ENCODE peak calls at places on chromosomes 2 and 18, in nine cellular contexts. One of them, this sample, is unnamed.

GRCh38 chr2:143844986-143845385 is 674.9 kb downstream of the ZEB2 start:
- DNase-seq in epithelial cell of esophagus: no peak
- DNase-seq in GM23338: no peak
- DNase-seq in cardiac fibroblast: no peak
- DNase-seq in endodermal cell: no peak
- DNase-seq in heart right ventricle: no peak
- DNase-seq in body of pancreas: no peak
- DNase-seq in psoas muscle: no peak
- DNase-seq in CD4-positive, alpha-beta T cell: no peak
- DNase-seq in this sample: no peak

GRCh38 chr2:149872638-149873037 is 285.1 kb upstream of the MMADHC start:
- DNase-seq in heart right ventricle: no peak
- DNase-seq in GM23338: no peak
- DNase-seq in body of pancreas: no peak
- DNase-seq in endodermal cell: no peak
- DNase-seq in psoas muscle: no peak
- DNase-seq in CD4-positive, alpha-beta T cell: no peak
- DNase-seq in cardiac fibroblast: no peak
- DNase-seq in epithelial cell of esophagus: no peak
- DNase-seq in this sample: no peak

GRCh38 chr2:109279243-109279860 is 150.3 kb downstream of the SH3RF3 start:
- DNase-seq in epithelial cell of esophagus: no peak
- DNase-seq in cardiac fibroblast: peak; percentile 34
- DNase-seq in GM23338: peak; percentile 47
- DNase-seq in CD4-positive, alpha-beta T cell: no peak
- DNase-seq in endodermal cell: peak; percentile 62
- DNase-seq in psoas muscle: no peak
- DNase-seq in body of pancreas: no peak
- DNase-seq in heart right ventricle: no peak
- DNase-seq in this sample: no peak

GRCh38 chr18:54119524-54120019 is 104.9 kb downstream of the MBD2 start:
- DNase-seq in cardiac fibroblast: peak; percentile 83
- DNase-seq in heart right ventricle: no peak
- DNase-seq in endodermal cell: peak; percentile 61
- DNase-seq in CD4-positive, alpha-beta T cell: no peak
- DNase-seq in psoas muscle: no peak
- DNase-seq in GM23338: peak; percentile 88
- DNase-seq in epithelial cell of esophagus: peak; percentile 71
- DNase-seq in body of pancreas: peak; percentile 47
- DNase-seq in this sample: no peak

GRCh38 chr2:120867290-120868231 is 131.9 kb downstream of the GLI2 start:
- DNase-seq in epithelial cell of esophagus: peak; percentile 65
- DNase-seq in CD4-positive, alpha-beta T cell: no peak
- DNase-seq in GM23338: peak; percentile 65
- DNase-seq in body of pancreas: peak; percentile 45
- DNase-seq in endodermal cell: peak; percentile 78
- DNase-seq in cardiac fibroblast: peak; percentile 83
- DNase-seq in heart right ventricle: peak; percentile 75
- DNase-seq in psoas muscle: peak; percentile 86
- DNase-seq in this sample: peak; percentile 57

GRCh38 chr2:47022399-47022798 is 106.8 kb upstream of the MCFD2 start:
- DNase-seq in GM23338: no peak
- DNase-seq in heart right ventricle: no peak
- DNase-seq in CD4-positive, alpha-beta T cell: no peak
- DNase-seq in cardiac fibroblast: no peak
- DNase-seq in psoas muscle: no peak
- DNase-seq in epithelial cell of esophagus: no peak
- DNase-seq in endodermal cell: no peak
- DNase-seq in body of pancreas: no peak
- DNase-seq in this sample: no peak

GRCh38 chr2:233964581-233964980 is 47.4 kb downstream of the TRPM8 start:
- DNase-seq in CD4-positive, alpha-beta T cell: no peak
- DNase-seq in heart right ventricle: no peak
- DNase-seq in endodermal cell: no peak
- DNase-seq in cardiac fibroblast: no peak
- DNase-seq in GM23338: no peak
- DNase-seq in psoas muscle: no peak
- DNase-seq in epithelial cell of esophagus: no peak
- DNase-seq in body of pancreas: no peak
- DNase-seq in this sample: no peak

GRCh38 chr18:37481491-37481890 is 84.1 kb downstream of the CELF4 start:
- DNase-seq in epithelial cell of esophagus: peak; percentile 2
- DNase-seq in endodermal cell: no peak
- DNase-seq in CD4-positive, alpha-beta T cell: no peak
- DNase-seq in GM23338: no peak
- DNase-seq in body of pancreas: no peak
- DNase-seq in heart right ventricle: no peak
- DNase-seq in psoas muscle: no peak
- DNase-seq in cardiac fibroblast: no peak
- DNase-seq in this sample: no peak

GRCh38 chr2:239309398-239310245 is 91.2 kb downstream of the HDAC4 start:
- DNase-seq in heart right ventricle: no peak
- DNase-seq in endodermal cell: peak; percentile 40
- DNase-seq in GM23338: no peak
- DNase-seq in CD4-positive, alpha-beta T cell: no peak
- DNase-seq in psoas muscle: no peak
- DNase-seq in cardiac fibroblast: no peak
- DNase-seq in epithelial cell of esophagus: no peak
- DNase-seq in body of pancreas: no peak
- DNase-seq in this sample: no peak

GRCh38 chr2:131034122-131035051 is 58.9 kb downstream of the FAM168B start:
- DNase-seq in heart right ventricle: no peak
- DNase-seq in body of pancreas: no peak
- DNase-seq in epithelial cell of esophagus: peak; percentile 62
- DNase-seq in cardiac fibroblast: peak; percentile 17
- DNase-seq in GM23338: peak; percentile 72
- DNase-seq in endodermal cell: peak; percentile 82
- DNase-seq in psoas muscle: no peak
- DNase-seq in CD4-positive, alpha-beta T cell: no peak
- DNase-seq in this sample: no peak

GRCh38 chr2:210626849-210627248 is 70.5 kb downstream of the CPS1 start:
- DNase-seq in psoas muscle: no peak
- DNase-seq in epithelial cell of esophagus: peak; percentile 52
- DNase-seq in heart right ventricle: no peak
- DNase-seq in GM23338: no peak
- DNase-seq in body of pancreas: no peak
- DNase-seq in endodermal cell: no peak
- DNase-seq in CD4-positive, alpha-beta T cell: no peak
- DNase-seq in cardiac fibroblast: peak; percentile 42
- DNase-seq in this sample: no peak

GRCh38 chr2:215983581-215984351 is 29.6 kb downstream of the MREG start:
- DNase-seq in heart right ventricle: no peak
- DNase-seq in cardiac fibroblast: no peak
- DNase-seq in GM23338: no peak
- DNase-seq in endodermal cell: no peak
- DNase-seq in body of pancreas: no peak
- DNase-seq in CD4-positive, alpha-beta T cell: no peak
- DNase-seq in epithelial cell of esophagus: peak; percentile 77
- DNase-seq in psoas muscle: no peak
- DNase-seq in this sample: no peak

GRCh38 chr18:12254137-12254819 is at the start of gene CIDEA:
- DNase-seq in psoas muscle: no peak
- DNase-seq in heart right ventricle: no peak
- DNase-seq in endodermal cell: peak; percentile 88
- DNase-seq in cardiac fibroblast: peak; percentile 17
- DNase-seq in GM23338: peak; percentile 80
- DNase-seq in body of pancreas: no peak
- DNase-seq in CD4-positive, alpha-beta T cell: no peak
- DNase-seq in epithelial cell of esophagus: peak; percentile 34
- DNase-seq in this sample: no peak

GRCh38 chr2:176647325-176648155 is 378.3 kb downstream of the MTX2 start:
- DNase-seq in heart right ventricle: no peak
- DNase-seq in body of pancreas: no peak
- DNase-seq in GM23338: no peak
- DNase-seq in epithelial cell of esophagus: no peak
- DNase-seq in psoas muscle: no peak
- DNase-seq in cardiac fibroblast: no peak
- DNase-seq in CD4-positive, alpha-beta T cell: no peak
- DNase-seq in endodermal cell: no peak
- DNase-seq in this sample: no peak

GRCh38 chr2:8306530-8307351 is 375.1 kb upstream of the ID2 start:
- DNase-seq in heart right ventricle: no peak
- DNase-seq in CD4-positive, alpha-beta T cell: no peak
- DNase-seq in psoas muscle: no peak
- DNase-seq in cardiac fibroblast: no peak
- DNase-seq in GM23338: no peak
- DNase-seq in body of pancreas: no peak
- DNase-seq in epithelial cell of esophagus: no peak
- DNase-seq in endodermal cell: peak; percentile 24
- DNase-seq in this sample: no peak

GRCh38 chr18:76619342-76620315 is 124.6 kb upstream of the ZNF516 start:
- DNase-seq in CD4-positive, alpha-beta T cell: no peak
- DNase-seq in cardiac fibroblast: peak; percentile 79
- DNase-seq in heart right ventricle: peak; percentile 54
- DNase-seq in GM23338: peak; percentile 72
- DNase-seq in endodermal cell: peak; percentile 92
- DNase-seq in body of pancreas: peak; percentile 84
- DNase-seq in psoas muscle: peak; percentile 64
- DNase-seq in epithelial cell of esophagus: peak; percentile 95
- DNase-seq in this sample: peak; percentile 70

GRCh38 chr2:196759378-196759706 is 40.1 kb downstream of the GTF3C3 start:
- DNase-seq in cardiac fibroblast: peak; percentile 38
- DNase-seq in body of pancreas: no peak
- DNase-seq in CD4-positive, alpha-beta T cell: no peak
- DNase-seq in heart right ventricle: no peak
- DNase-seq in endodermal cell: no peak
- DNase-seq in epithelial cell of esophagus: no peak
- DNase-seq in psoas muscle: no peak
- DNase-seq in GM23338: no peak
- DNase-seq in this sample: no peak

GRCh38 chr2:232488721-232489300 is 1.2 kb upstream of the ECEL1 start:
- DNase-seq in psoas muscle: no peak
- DNase-seq in heart right ventricle: no peak
- DNase-seq in epithelial cell of esophagus: no peak
- DNase-seq in CD4-positive, alpha-beta T cell: no peak
- DNase-seq in cardiac fibroblast: no peak
- DNase-seq in endodermal cell: no peak
- DNase-seq in body of pancreas: no peak
- DNase-seq in GM23338: no peak
- DNase-seq in this sample: no peak

DNA sequence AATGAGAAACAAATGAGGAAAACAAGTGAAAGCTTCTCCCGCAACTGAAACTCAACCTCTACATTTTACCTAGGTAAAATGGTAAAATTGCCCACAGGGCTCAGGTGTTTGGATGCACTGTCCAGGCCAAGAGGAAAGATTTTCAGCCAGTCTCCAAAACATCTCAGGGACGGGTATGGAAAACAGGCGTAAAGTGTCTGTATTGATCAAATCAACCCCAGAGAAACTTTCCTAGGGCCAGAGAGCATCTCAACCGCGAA is 361 bp upstream of the HAT1 start:
- DNase-seq in epithelial cell of esophagus: no peak
- DNase-seq in GM23338: no peak
- DNase-seq in psoas muscle: no peak
- DNase-seq in heart right ventricle: no peak
- DNase-seq in body of pancreas: no peak
- DNase-seq in cardiac fibroblast: no peak
- DNase-seq in endodermal cell: no peak
- DNase-seq in CD4-positive, alpha-beta T cell: no peak
- DNase-seq in this sample: no peak
- TF ChIP-seq CTCF in epithelial cell of esophagus: no peak
- TF ChIP-seq CTCF in GM23338: no peak
- TF ChIP-seq CTCF in psoas muscle: no peak
- TF ChIP-seq CTCF in heart right ventricle: no peak
- TF ChIP-seq CTCF in body of pancreas: no peak
- TF ChIP-seq CTCF in cardiac fibroblast: no peak
- TF ChIP-seq CTCF in endodermal cell: no peak
- TF ChIP-seq CTCF in CD4-positive, alpha-beta T cell: no peak
- TF ChIP-seq CTCF in this sample: no peak

DNA sequence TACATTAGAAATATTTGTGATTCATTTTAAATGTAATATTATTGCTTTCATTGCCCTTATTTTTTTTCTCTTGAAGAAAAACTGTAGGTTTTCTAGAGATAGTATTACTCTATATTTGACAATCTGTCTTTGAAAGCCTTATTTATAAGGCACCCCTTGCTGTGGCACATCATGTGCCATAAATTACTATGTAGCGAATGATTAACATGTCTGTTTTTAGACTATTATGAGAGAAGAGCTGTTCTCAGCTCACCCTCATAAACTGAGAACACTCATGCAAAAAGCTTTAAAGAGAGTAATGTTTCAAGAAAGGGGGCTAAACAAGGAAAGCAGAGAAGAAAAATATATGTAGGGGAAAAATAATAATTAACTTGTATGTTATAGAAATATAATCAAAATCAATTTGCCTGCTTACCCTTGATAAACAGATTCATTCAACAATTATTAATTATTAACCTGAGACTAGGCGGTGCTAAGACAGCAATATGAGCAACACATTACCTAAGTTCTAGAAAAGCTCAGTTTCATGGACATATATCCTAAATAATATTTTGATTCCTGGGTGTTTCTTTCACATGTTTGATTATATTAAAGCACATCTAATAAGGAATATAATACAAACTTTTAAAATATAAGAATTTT is 69.0 kb downstream of the RAB3GAP1 start:
- DNase-seq in psoas muscle: no peak
- DNase-seq in heart right ventricle: no peak
- DNase-seq in CD4-positive, alpha-beta T cell: no peak
- DNase-seq in epithelial cell of esophagus: no peak
- DNase-seq in body of pancreas: no peak
- DNase-seq in GM23338: no peak
- DNase-seq in cardiac fibroblast: no peak
- DNase-seq in endodermal cell: no peak
- DNase-seq in this sample: no peak
- TF ChIP-seq CTCF in psoas muscle: no peak
- TF ChIP-seq CTCF in heart right ventricle: no peak
- TF ChIP-seq CTCF in CD4-positive, alpha-beta T cell: no peak
- TF ChIP-seq CTCF in epithelial cell of esophagus: no peak
- TF ChIP-seq CTCF in body of pancreas: no peak
- TF ChIP-seq CTCF in GM23338: no peak
- TF ChIP-seq CTCF in cardiac fibroblast: no peak
- TF ChIP-seq CTCF in endodermal cell: no peak
- TF ChIP-seq CTCF in this sample: no peak

GRCh38 chr2:102141915-102142828 is at the start of gene IL1R1:
- DNase-seq in psoas muscle: peak; percentile 89
- DNase-seq in cardiac fibroblast: peak; percentile 70
- DNase-seq in epithelial cell of esophagus: peak; percentile 77
- DNase-seq in heart right ventricle: peak; percentile 88
- DNase-seq in body of pancreas: peak; percentile 83
- DNase-seq in CD4-positive, alpha-beta T cell: no peak
- DNase-seq in GM23338: peak; percentile 70
- DNase-seq in endodermal cell: peak; percentile 86
- DNase-seq in this sample: peak; percentile 82
- TF ChIP-seq CTCF in psoas muscle: no peak
- TF ChIP-seq CTCF in cardiac fibroblast: no peak
- TF ChIP-seq CTCF in epithelial cell of esophagus: no peak
- TF ChIP-seq CTCF in heart right ventricle: no peak
- TF ChIP-seq CTCF in body of pancreas: no peak
- TF ChIP-seq CTCF in CD4-positive, alpha-beta T cell: no peak
- TF ChIP-seq CTCF in GM23338: no peak
- TF ChIP-seq CTCF in endodermal cell: no peak
- TF ChIP-seq CTCF in this sample: no peak

DNA sequence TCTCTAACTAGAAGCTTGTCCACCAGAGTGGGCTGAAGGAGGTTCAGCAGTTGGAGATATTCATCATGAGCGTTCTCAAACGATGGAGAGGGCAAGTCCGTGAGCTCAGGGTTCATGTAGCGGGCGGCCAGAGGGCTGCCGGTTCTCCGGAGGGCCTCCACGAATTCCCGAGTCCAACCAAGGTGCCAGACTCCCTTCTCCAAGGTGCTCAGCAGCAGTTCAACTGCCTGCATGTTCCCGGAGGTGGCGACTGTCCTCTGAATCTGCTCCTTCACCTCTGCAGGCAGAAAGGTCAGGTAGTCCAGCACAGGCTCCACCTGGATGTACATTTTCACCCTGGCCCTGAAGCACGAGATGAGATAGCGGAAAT is 589 bp downstream of the IFIH1 start:
- DNase-seq in psoas muscle: no peak
- DNase-seq in body of pancreas: peak; percentile 45
- DNase-seq in GM23338: peak; percentile 32
- DNase-seq in CD4-positive, alpha-beta T cell: no peak
- DNase-seq in cardiac fibroblast: peak; percentile 40
- DNase-seq in endodermal cell: peak; percentile 84
- DNase-seq in heart right ventricle: peak; percentile 19
- DNase-seq in epithelial cell of esophagus: peak; percentile 41
- DNase-seq in this sample: peak; percentile 33
- TF ChIP-seq CTCF in psoas muscle: no peak
- TF ChIP-seq CTCF in body of pancreas: no peak
- TF ChIP-seq CTCF in GM23338: no peak
- TF ChIP-seq CTCF in CD4-positive, alpha-beta T cell: no peak
- TF ChIP-seq CTCF in cardiac fibroblast: no peak
- TF ChIP-seq CTCF in endodermal cell: no peak
- TF ChIP-seq CTCF in heart right ventricle: no peak
- TF ChIP-seq CTCF in epithelial cell of esophagus: no peak
- TF ChIP-seq CTCF in this sample: no peak

This sample was measured in lung.